ENCODE peak calls at places on chromosomes 12 and 14, in ten cellular contexts. A, K, L, Q, S, C, V, I, F and E are unnamed samples.

GRCh38 chr12:119673634-119674033 is 5.7 kb downstream of the PRKAB1 start:
- DNase-seq in V (no peak), A (no peak), K (no peak), C (no peak), Q (no peak), F (peak), S (no peak), L (no peak), I (no peak), E (no peak)

GRCh38 chr12:14772946-14773345 is 30.3 kb downstream of the WBP11 start:
- DNase-seq in I (no peak), K (no peak), S (no peak), C (peak), Q (no peak), L (no peak), F (no peak), V (no peak), A (no peak), E (no peak)

GRCh38 chr12:91608562-91608961 is 425.9 kb upstream of the DCN start:
- DNase-seq in S (no peak), K (no peak), L (no peak), V (no peak), Q (no peak), C (no peak), I (no peak), F (no peak), A (no peak), E (no peak)

GRCh38 chr14:31582286-31582691 is 21.1 kb downstream of the NUBPL start:
- DNase-seq in K (no peak), S (no peak), I (no peak), L (peak), A (no peak), Q (no peak), C (peak), V (peak), F (no peak), E (no peak)

GRCh38 chr14:53953002-53953827 is 3.4 kb downstream of the BMP4 start:
- DNase-seq in Q (peak), S (peak), V (peak), K (peak), I (peak), A (peak), F (peak), L (peak), C (peak), E (peak)

GRCh38 chr14:34199585-34199984 is 248.7 kb upstream of the EGLN3 start:
- DNase-seq in S (no peak), I (no peak), A (no peak), Q (peak), C (no peak), L (peak), V (peak), K (no peak), F (no peak), E (no peak)

GRCh38 chr14:68976160-68977067 is 2.7 kb downstream of the ACTN1 start:
- DNase-seq in A (no peak), S (no peak), V (peak), F (no peak), L (peak), Q (no peak), I (no peak), K (peak), C (no peak), E (no peak)

GRCh38 chr14:53516261-53516774 is 363.2 kb upstream of the DDHD1 start:
- DNase-seq in Q (peak), A (no peak), K (peak), S (no peak), F (no peak), C (no peak), V (no peak), L (peak), I (no peak), E (no peak)

GRCh38 chr12:26196424-26196722 is 1.0 kb downstream of the SSPN start:
- DNase-seq in C (no peak), L (peak), Q (no peak), S (no peak), K (peak), I (no peak), F (no peak), A (no peak), V (peak), E (no peak)

GRCh38 chr14:102917469-102918211 is 4.8 kb upstream of the AMN start:
- DNase-seq in K (no peak), F (peak), S (peak), V (peak), L (peak), Q (no peak), C (peak), I (peak), A (peak), E (peak)

GRCh38 chr12:76450690-76451089 is 102.5 kb upstream of the BBS10 start:
- DNase-seq in L (peak), K (peak), C (no peak), Q (no peak), A (no peak), I (peak), S (peak), F (no peak), V (peak), E (no peak)

GRCh38 chr12:93347054-93347786 is 30.5 kb upstream of the NUDT4 start:
- DNase-seq in K (no peak), S (no peak), F (no peak), L (no peak), Q (no peak), I (no peak), C (no peak), V (no peak), A (no peak), E (no peak)

GRCh38 chr12:113173081-113173698 is 12.1 kb downstream of the DDX54 start:
- DNase-seq in F (no peak), L (no peak), S (no peak), K (no peak), Q (no peak), I (no peak), A (no peak), C (no peak), V (no peak), E (no peak)

DNA sequence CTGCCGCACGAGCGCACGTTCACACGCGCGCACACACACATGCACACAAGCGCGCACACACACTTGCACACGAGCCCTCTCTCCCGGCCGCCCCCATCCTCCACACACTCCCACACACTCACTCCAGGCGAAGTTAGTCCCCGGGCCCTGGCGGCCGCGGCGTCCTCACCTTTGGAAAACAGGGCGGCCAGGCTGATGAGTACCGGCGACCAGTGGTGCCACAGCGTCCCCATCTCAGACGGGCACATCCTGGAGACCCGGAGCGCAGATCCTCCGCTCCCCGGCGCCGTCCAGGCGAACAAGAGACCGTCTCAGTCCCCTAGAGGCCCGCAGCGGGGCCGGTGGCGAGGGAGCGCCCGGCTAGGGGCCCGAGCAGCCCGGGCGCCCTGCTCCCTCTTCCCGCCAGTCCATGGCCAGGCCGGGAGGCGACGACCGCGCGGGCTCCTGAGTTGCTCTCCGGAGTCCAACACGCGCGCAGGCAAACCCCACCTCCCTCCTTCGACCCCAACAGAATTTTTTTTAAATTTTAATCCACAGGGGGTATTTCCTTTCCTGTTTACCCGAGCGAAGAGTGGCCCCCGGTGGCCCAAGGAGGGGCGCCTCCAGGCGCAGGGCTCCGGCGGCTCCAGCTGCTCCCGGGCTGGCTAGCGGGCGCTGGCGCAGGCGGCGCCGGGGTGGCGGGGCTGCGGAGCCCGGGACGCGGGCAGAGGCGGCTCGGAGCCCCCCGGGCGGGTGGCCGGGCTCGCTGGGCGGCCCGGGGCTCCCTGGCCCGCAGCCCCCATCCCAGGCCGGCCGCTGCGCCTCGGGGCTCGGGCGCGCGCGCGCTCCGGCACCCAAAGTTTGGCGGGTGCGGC is 506 bp downstream of the TMEM132D start:
- DNase-seq in F (no peak), Q (no peak), K (no peak), V (no peak), A (peak), L (peak), C (peak), I (no peak), S (no peak), E (no peak)
- TF ChIP-seq CTCF in F (no peak), Q (no peak), K (no peak), V (no peak), A (no peak), L (no peak), C (no peak), I (no peak), S (no peak), E (no peak)

GRCh38 chr14:86405250-86405649 is 875.3 kb downstream of the FLRT2 start:
- DNase-seq in L (no peak), A (no peak), Q (no peak), I (no peak), K (no peak), S (no peak), C (no peak), F (no peak), V (peak), E (no peak)
- TF ChIP-seq CTCF in L (no peak), A (no peak), Q (no peak), I (no peak), K (no peak), S (no peak), C (no peak), F (no peak), V (no peak), E (no peak)

GRCh38 chr12:45310627-45310968 is 94.7 kb downstream of the ANO6 start:
- DNase-seq in K (no peak), C (no peak), Q (no peak), A (no peak), F (no peak), L (no peak), V (no peak), I (no peak), S (no peak), E (no peak)

GRCh38 chr12:45305904-45306303 is 90.0 kb downstream of the ANO6 start:
- DNase-seq in L (no peak), K (no peak), A (no peak), Q (no peak), F (no peak), C (no peak), I (no peak), V (no peak), S (no peak), E (no peak)

GRCh38 chr12:45312012-45312411 is 96.1 kb downstream of the ANO6 start:
- DNase-seq in I (no peak), F (no peak), V (no peak), C (no peak), L (no peak), K (no peak), S (no peak), Q (no peak), A (no peak), E (no peak)

GRCh38 chr12:45314770-45315169 is 98.9 kb downstream of the ANO6 start:
- DNase-seq in A (no peak), S (no peak), I (no peak), K (no peak), L (no peak), V (no peak), F (no peak), Q (no peak), C (no peak), E (no peak)

DNA sequence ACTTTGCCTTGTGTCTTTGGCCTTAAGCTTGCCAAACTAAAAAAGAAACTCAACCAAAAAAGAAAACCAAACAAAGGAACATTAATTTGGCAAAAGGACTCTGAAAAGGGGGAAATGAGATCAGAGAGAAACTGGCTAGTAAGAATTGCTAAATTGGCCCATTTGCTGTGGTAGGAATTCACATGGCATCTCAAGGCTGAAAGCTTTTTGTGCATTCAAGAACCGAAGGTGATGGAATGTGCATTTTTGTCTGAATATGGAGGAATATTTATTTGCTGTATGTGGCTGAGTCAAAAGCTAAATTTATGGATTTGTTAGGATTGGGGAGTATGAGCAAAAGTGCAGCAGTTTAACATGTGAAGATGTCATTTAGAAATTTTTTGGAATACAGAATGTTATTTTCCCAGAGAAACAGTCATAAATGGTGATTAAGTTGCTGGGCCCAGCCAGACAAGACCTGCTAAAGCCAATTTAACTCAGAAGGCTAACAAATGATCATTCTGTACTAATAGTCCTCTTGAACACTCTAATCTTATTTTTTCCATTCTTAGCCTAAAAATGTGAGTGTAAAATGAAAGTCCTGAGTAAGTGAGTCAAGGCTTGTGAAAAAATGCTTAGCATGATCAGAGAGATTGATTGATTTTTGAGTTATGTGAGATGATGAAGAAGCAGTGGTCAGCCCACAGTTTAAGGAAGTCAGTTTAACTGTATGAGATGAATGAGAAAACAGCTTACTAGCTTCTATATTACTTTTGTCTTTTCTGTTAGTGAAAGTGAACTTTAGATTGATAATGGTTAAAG is 94.1 kb downstream of the ANO6 start:
- DNase-seq in V (peak), S (no peak), K (peak), Q (no peak), F (no peak), C (no peak), A (no peak), I (no peak), L (peak), E (no peak)
- TF ChIP-seq CTCF in V (no peak), S (no peak), K (peak), Q (no peak), F (no peak), C (no peak), A (no peak), I (no peak), L (no peak), E (no peak)

DNA sequence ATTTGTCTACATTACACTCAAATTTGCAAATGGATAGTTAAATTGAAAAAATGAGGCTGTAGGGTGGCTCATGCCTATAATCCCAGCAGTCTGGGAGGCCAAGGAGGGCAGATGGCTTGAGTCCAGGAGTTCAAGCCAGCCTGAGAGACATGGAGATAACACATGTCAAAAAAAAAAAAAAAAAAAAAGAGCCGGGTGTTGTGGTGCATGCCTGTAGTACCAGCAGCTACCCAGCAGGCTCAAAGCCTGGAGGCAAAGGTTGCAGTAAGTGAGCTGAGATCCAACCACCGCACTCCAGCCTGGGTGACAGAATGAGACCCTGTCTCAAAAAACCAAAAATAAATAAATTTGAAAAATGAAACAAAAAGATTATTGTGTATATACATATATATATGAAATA is 119.9 kb upstream of the MGAT4C start:
- DNase-seq in I (no peak), F (no peak), S (no peak), C (peak), Q (no peak), A (peak), K (no peak), L (no peak), V (no peak), E (no peak)
- TF ChIP-seq CTCF in I (no peak), F (peak), S (no peak), C (peak), Q (no peak), A (no peak), K (no peak), L (no peak), V (no peak), E (peak)

GRCh38 chr12:23221066-23221465 is 596.1 kb downstream of the ETNK1 start:
- DNase-seq in S (peak), A (peak), I (no peak), K (no peak), F (peak), Q (no peak), C (peak), V (no peak), L (no peak), E (no peak)
- TF ChIP-seq CTCF in S (no peak), A (peak), I (no peak), K (no peak), F (no peak), Q (no peak), C (peak), V (no peak), L (peak), E (peak)